ENCODE peak calls at places on chromosomes 16 and 17, in five cellular contexts. P is T-helper 2 cell; X is stimulated activated naive CD8-positive, alpha-beta T cell treated with anti-CD3 and anti-CD28 coated beads, Interleukin-15, Interleukin-2, amounts not matched to agents 100 U/mL and 50 U/mL, for 24 hours; V is AG04450; B is activated CD8-positive, alpha-beta memory T cell treated with anti-CD3 and anti-CD28 coated beads, Interleukin-2, amount 10 ng/mL, durations not matched to agents 7 days and 5 days. Z is an unnamed sample.

GRCh38 chr16:1906052-1906845 is 12.0 kb downstream of the HS3ST6 start:
- DNase-seq in V (no peak), P (no peak), X (no peak), B (no peak), Z (no peak)

GRCh38 chr16:86774931-86775330 is 196.6 kb downstream of the FOXL1 start:
- DNase-seq in P (no peak), X (no peak), B (no peak), V (no peak), Z (no peak)

GRCh38 chr16:69318911-69319289 is 7.8 kb downstream of the VPS4A start:
- DNase-seq in B (no peak), P (no peak), V (no peak), X (no peak), Z (no peak)

GRCh38 chr17:51598824-51599223 is 338.5 kb downstream of the UTP18 start:
- DNase-seq in P (no peak), V (no peak), X (no peak), B (no peak), Z (no peak)

GRCh38 chr17:16288860-16289571 is 64.3 kb downstream of the CENPV start:
- DNase-seq in P (no peak), V (no peak), X (no peak), B (no peak), Z (no peak)

GRCh38 chr17:78896091-78896833 is 6.7 kb downstream of the CEP295NL start:
- DNase-seq in B (no peak), X (no peak), V (no peak), P (no peak), Z (no peak)

GRCh38 chr17:80168371-80168770 is 1.5 kb upstream of the CARD14 start:
- DNase-seq in X (no peak), V (no peak), B (no peak), P (no peak), Z (no peak)

GRCh38 chr16:85153656-85154091 is 41.4 kb upstream of the CIBAR2 start:
- DNase-seq in P (no peak), B (no peak), V (no peak), X (no peak), Z (no peak)

GRCh38 chr16:19589771-19590302 is 34.3 kb downstream of the VPS35L start:
- DNase-seq in B (no peak), V (peak), P (no peak), X (no peak), Z (no peak)

Z was measured in MM.1S.